ENCODE peak calls at places on chromosomes 6 and 20, in seven cellular contexts. One of them, this sample, is unnamed.

GRCh38 chr6:142246960-142247359 is 54.8 kb upstream of the ADGRG6 start:
- DNase-seq in activated naive CD8-positive, alpha-beta T cell treated with anti-CD3 and anti-CD28 coated beads, Interleukin-2, amount 50 U/mL, for 16 hours: no peak
- DNase-seq in stimulated activated CD4-positive, alpha-beta T cell treated with anti-CD3 and anti-CD28 coated beads, Interleukin-1b, Interleukin-23, amount 100 ng/mL, for 48 hours: no peak
- DNase-seq in activated naive CD4-positive, alpha-beta T cell: no peak
- DNase-seq in osteocyte: no peak
- DNase-seq in stimulated activated naive CD8-positive, alpha-beta T cell treated with anti-CD3 and anti-CD28 coated beads, Interleukin-15, Interleukin-2, amounts not matched to agents 100 U/mL and 50 U/mL, for 24 hours: no peak
- DNase-seq in ELR: no peak
- DNase-seq in this sample: no peak

GRCh38 chr6:79841577-79842381 is 105.6 kb downstream of the ELOVL4 start:
- DNase-seq in activated naive CD8-positive, alpha-beta T cell treated with anti-CD3 and anti-CD28 coated beads, Interleukin-2, amount 50 U/mL, for 16 hours: no peak
- DNase-seq in stimulated activated CD4-positive, alpha-beta T cell treated with anti-CD3 and anti-CD28 coated beads, Interleukin-1b, Interleukin-23, amount 100 ng/mL, for 48 hours: no peak
- DNase-seq in activated naive CD4-positive, alpha-beta T cell: no peak
- DNase-seq in osteocyte: no peak
- DNase-seq in stimulated activated naive CD8-positive, alpha-beta T cell treated with anti-CD3 and anti-CD28 coated beads, Interleukin-15, Interleukin-2, amounts not matched to agents 100 U/mL and 50 U/mL, for 24 hours: no peak
- DNase-seq in ELR: no peak
- DNase-seq in this sample: no peak

GRCh38 chr6:3326179-3326971 is 67.6 kb downstream of the PSMG4 start:
- DNase-seq in activated naive CD8-positive, alpha-beta T cell treated with anti-CD3 and anti-CD28 coated beads, Interleukin-2, amount 50 U/mL, for 16 hours: no peak
- DNase-seq in stimulated activated CD4-positive, alpha-beta T cell treated with anti-CD3 and anti-CD28 coated beads, Interleukin-1b, Interleukin-23, amount 100 ng/mL, for 48 hours: no peak
- DNase-seq in activated naive CD4-positive, alpha-beta T cell: no peak
- DNase-seq in osteocyte: no peak
- DNase-seq in stimulated activated naive CD8-positive, alpha-beta T cell treated with anti-CD3 and anti-CD28 coated beads, Interleukin-15, Interleukin-2, amounts not matched to agents 100 U/mL and 50 U/mL, for 24 hours: no peak
- DNase-seq in ELR: no peak
- DNase-seq in this sample: no peak

GRCh38 chr20:4613718-4614620 is 107.7 kb upstream of the PRND start:
- DNase-seq in activated naive CD8-positive, alpha-beta T cell treated with anti-CD3 and anti-CD28 coated beads, Interleukin-2, amount 50 U/mL, for 16 hours: peak; percentile 32
- DNase-seq in stimulated activated CD4-positive, alpha-beta T cell treated with anti-CD3 and anti-CD28 coated beads, Interleukin-1b, Interleukin-23, amount 100 ng/mL, for 48 hours: peak; percentile 62
- DNase-seq in activated naive CD4-positive, alpha-beta T cell: peak; percentile 7
- DNase-seq in osteocyte: no peak
- DNase-seq in stimulated activated naive CD8-positive, alpha-beta T cell treated with anti-CD3 and anti-CD28 coated beads, Interleukin-15, Interleukin-2, amounts not matched to agents 100 U/mL and 50 U/mL, for 24 hours: peak; percentile 63
- DNase-seq in ELR: peak; percentile 75
- DNase-seq in this sample: no peak

GRCh38 chr6:55898342-55898741 is 23.0 kb upstream of the BMP5 start:
- DNase-seq in activated naive CD8-positive, alpha-beta T cell treated with anti-CD3 and anti-CD28 coated beads, Interleukin-2, amount 50 U/mL, for 16 hours: no peak
- DNase-seq in stimulated activated CD4-positive, alpha-beta T cell treated with anti-CD3 and anti-CD28 coated beads, Interleukin-1b, Interleukin-23, amount 100 ng/mL, for 48 hours: no peak
- DNase-seq in activated naive CD4-positive, alpha-beta T cell: no peak
- DNase-seq in osteocyte: no peak
- DNase-seq in stimulated activated naive CD8-positive, alpha-beta T cell treated with anti-CD3 and anti-CD28 coated beads, Interleukin-15, Interleukin-2, amounts not matched to agents 100 U/mL and 50 U/mL, for 24 hours: no peak
- DNase-seq in ELR: peak; percentile 85
- DNase-seq in this sample: no peak

GRCh38 chr20:64177420-64177783 is 13.2 kb downstream of the MYT1 start:
- DNase-seq in activated naive CD8-positive, alpha-beta T cell treated with anti-CD3 and anti-CD28 coated beads, Interleukin-2, amount 50 U/mL, for 16 hours: no peak
- DNase-seq in stimulated activated CD4-positive, alpha-beta T cell treated with anti-CD3 and anti-CD28 coated beads, Interleukin-1b, Interleukin-23, amount 100 ng/mL, for 48 hours: no peak
- DNase-seq in activated naive CD4-positive, alpha-beta T cell: no peak
- DNase-seq in osteocyte: no peak
- DNase-seq in stimulated activated naive CD8-positive, alpha-beta T cell treated with anti-CD3 and anti-CD28 coated beads, Interleukin-15, Interleukin-2, amounts not matched to agents 100 U/mL and 50 U/mL, for 24 hours: no peak
- DNase-seq in ELR: no peak
- DNase-seq in this sample: no peak

GRCh38 chr6:43702522-43703440 is 15.2 kb upstream of the MRPS18A start:
- DNase-seq in activated naive CD8-positive, alpha-beta T cell treated with anti-CD3 and anti-CD28 coated beads, Interleukin-2, amount 50 U/mL, for 16 hours: no peak
- DNase-seq in stimulated activated CD4-positive, alpha-beta T cell treated with anti-CD3 and anti-CD28 coated beads, Interleukin-1b, Interleukin-23, amount 100 ng/mL, for 48 hours: peak; percentile 32
- DNase-seq in activated naive CD4-positive, alpha-beta T cell: no peak
- DNase-seq in osteocyte: peak; percentile 97
- DNase-seq in stimulated activated naive CD8-positive, alpha-beta T cell treated with anti-CD3 and anti-CD28 coated beads, Interleukin-15, Interleukin-2, amounts not matched to agents 100 U/mL and 50 U/mL, for 24 hours: peak; percentile 48
- DNase-seq in ELR: peak; percentile 93
- DNase-seq in this sample: no peak

GRCh38 chr6:52498538-52499017 is 78.3 kb downstream of the TRAM2 start:
- DNase-seq in activated naive CD8-positive, alpha-beta T cell treated with anti-CD3 and anti-CD28 coated beads, Interleukin-2, amount 50 U/mL, for 16 hours: no peak
- DNase-seq in stimulated activated CD4-positive, alpha-beta T cell treated with anti-CD3 and anti-CD28 coated beads, Interleukin-1b, Interleukin-23, amount 100 ng/mL, for 48 hours: no peak
- DNase-seq in activated naive CD4-positive, alpha-beta T cell: no peak
- DNase-seq in osteocyte: peak; percentile 56
- DNase-seq in stimulated activated naive CD8-positive, alpha-beta T cell treated with anti-CD3 and anti-CD28 coated beads, Interleukin-15, Interleukin-2, amounts not matched to agents 100 U/mL and 50 U/mL, for 24 hours: no peak
- DNase-seq in ELR: no peak
- DNase-seq in this sample: no peak

GRCh38 chr20:4626228-4626627 is 95.5 kb upstream of the PRND start:
- DNase-seq in activated naive CD8-positive, alpha-beta T cell treated with anti-CD3 and anti-CD28 coated beads, Interleukin-2, amount 50 U/mL, for 16 hours: no peak
- DNase-seq in stimulated activated CD4-positive, alpha-beta T cell treated with anti-CD3 and anti-CD28 coated beads, Interleukin-1b, Interleukin-23, amount 100 ng/mL, for 48 hours: no peak
- DNase-seq in activated naive CD4-positive, alpha-beta T cell: no peak
- DNase-seq in osteocyte: no peak
- DNase-seq in stimulated activated naive CD8-positive, alpha-beta T cell treated with anti-CD3 and anti-CD28 coated beads, Interleukin-15, Interleukin-2, amounts not matched to agents 100 U/mL and 50 U/mL, for 24 hours: no peak
- DNase-seq in ELR: no peak
- DNase-seq in this sample: no peak

GRCh38 chr6:99016355-99016754 is 68.6 kb upstream of the FBXL4 start:
- DNase-seq in activated naive CD8-positive, alpha-beta T cell treated with anti-CD3 and anti-CD28 coated beads, Interleukin-2, amount 50 U/mL, for 16 hours: no peak
- DNase-seq in stimulated activated CD4-positive, alpha-beta T cell treated with anti-CD3 and anti-CD28 coated beads, Interleukin-1b, Interleukin-23, amount 100 ng/mL, for 48 hours: no peak
- DNase-seq in activated naive CD4-positive, alpha-beta T cell: no peak
- DNase-seq in osteocyte: no peak
- DNase-seq in stimulated activated naive CD8-positive, alpha-beta T cell treated with anti-CD3 and anti-CD28 coated beads, Interleukin-15, Interleukin-2, amounts not matched to agents 100 U/mL and 50 U/mL, for 24 hours: no peak
- DNase-seq in ELR: peak; percentile 76
- DNase-seq in this sample: no peak

GRCh38 chr6:26045046-26045938 is 41.9 kb upstream of the HFE start:
- DNase-seq in activated naive CD8-positive, alpha-beta T cell treated with anti-CD3 and anti-CD28 coated beads, Interleukin-2, amount 50 U/mL, for 16 hours: no peak
- DNase-seq in stimulated activated CD4-positive, alpha-beta T cell treated with anti-CD3 and anti-CD28 coated beads, Interleukin-1b, Interleukin-23, amount 100 ng/mL, for 48 hours: peak; percentile 77
- DNase-seq in activated naive CD4-positive, alpha-beta T cell: no peak
- DNase-seq in osteocyte: no peak
- DNase-seq in stimulated activated naive CD8-positive, alpha-beta T cell treated with anti-CD3 and anti-CD28 coated beads, Interleukin-15, Interleukin-2, amounts not matched to agents 100 U/mL and 50 U/mL, for 24 hours: peak; percentile 77
- DNase-seq in ELR: peak; percentile 98
- DNase-seq in this sample: peak; percentile 94

GRCh38 chr6:141153563-141153962 is 979.2 kb upstream of the GJE1 start:
- DNase-seq in activated naive CD8-positive, alpha-beta T cell treated with anti-CD3 and anti-CD28 coated beads, Interleukin-2, amount 50 U/mL, for 16 hours: no peak
- DNase-seq in stimulated activated CD4-positive, alpha-beta T cell treated with anti-CD3 and anti-CD28 coated beads, Interleukin-1b, Interleukin-23, amount 100 ng/mL, for 48 hours: no peak
- DNase-seq in activated naive CD4-positive, alpha-beta T cell: no peak
- DNase-seq in osteocyte: no peak
- DNase-seq in stimulated activated naive CD8-positive, alpha-beta T cell treated with anti-CD3 and anti-CD28 coated beads, Interleukin-15, Interleukin-2, amounts not matched to agents 100 U/mL and 50 U/mL, for 24 hours: no peak
- DNase-seq in ELR: no peak
- DNase-seq in this sample: no peak

GRCh38 chr6:139443226-139444112 is 69.0 kb upstream of the CITED2 start:
- DNase-seq in activated naive CD8-positive, alpha-beta T cell treated with anti-CD3 and anti-CD28 coated beads, Interleukin-2, amount 50 U/mL, for 16 hours: no peak
- DNase-seq in stimulated activated CD4-positive, alpha-beta T cell treated with anti-CD3 and anti-CD28 coated beads, Interleukin-1b, Interleukin-23, amount 100 ng/mL, for 48 hours: no peak
- DNase-seq in activated naive CD4-positive, alpha-beta T cell: no peak
- DNase-seq in osteocyte: no peak
- DNase-seq in stimulated activated naive CD8-positive, alpha-beta T cell treated with anti-CD3 and anti-CD28 coated beads, Interleukin-15, Interleukin-2, amounts not matched to agents 100 U/mL and 50 U/mL, for 24 hours: no peak
- DNase-seq in ELR: no peak
- DNase-seq in this sample: no peak

GRCh38 chr20:10309326-10309725 is 90.7 kb downstream of the SNAP25 start:
- DNase-seq in activated naive CD8-positive, alpha-beta T cell treated with anti-CD3 and anti-CD28 coated beads, Interleukin-2, amount 50 U/mL, for 16 hours: no peak
- DNase-seq in stimulated activated CD4-positive, alpha-beta T cell treated with anti-CD3 and anti-CD28 coated beads, Interleukin-1b, Interleukin-23, amount 100 ng/mL, for 48 hours: no peak
- DNase-seq in activated naive CD4-positive, alpha-beta T cell: no peak
- DNase-seq in osteocyte: no peak
- DNase-seq in stimulated activated naive CD8-positive, alpha-beta T cell treated with anti-CD3 and anti-CD28 coated beads, Interleukin-15, Interleukin-2, amounts not matched to agents 100 U/mL and 50 U/mL, for 24 hours: no peak
- DNase-seq in ELR: peak; percentile 97
- DNase-seq in this sample: no peak

GRCh38 chr20:48215536-48215935 is 430.3 kb upstream of the SULF2 start:
- DNase-seq in activated naive CD8-positive, alpha-beta T cell treated with anti-CD3 and anti-CD28 coated beads, Interleukin-2, amount 50 U/mL, for 16 hours: no peak
- DNase-seq in stimulated activated CD4-positive, alpha-beta T cell treated with anti-CD3 and anti-CD28 coated beads, Interleukin-1b, Interleukin-23, amount 100 ng/mL, for 48 hours: no peak
- DNase-seq in activated naive CD4-positive, alpha-beta T cell: no peak
- DNase-seq in osteocyte: no peak
- DNase-seq in stimulated activated naive CD8-positive, alpha-beta T cell treated with anti-CD3 and anti-CD28 coated beads, Interleukin-15, Interleukin-2, amounts not matched to agents 100 U/mL and 50 U/mL, for 24 hours: no peak
- DNase-seq in ELR: no peak
- DNase-seq in this sample: no peak

GRCh38 chr20:62931464-62931863 is 5.2 kb upstream of the DIDO1 start:
- DNase-seq in activated naive CD8-positive, alpha-beta T cell treated with anti-CD3 and anti-CD28 coated beads, Interleukin-2, amount 50 U/mL, for 16 hours: no peak
- DNase-seq in stimulated activated CD4-positive, alpha-beta T cell treated with anti-CD3 and anti-CD28 coated beads, Interleukin-1b, Interleukin-23, amount 100 ng/mL, for 48 hours: no peak
- DNase-seq in activated naive CD4-positive, alpha-beta T cell: no peak
- DNase-seq in osteocyte: no peak
- DNase-seq in stimulated activated naive CD8-positive, alpha-beta T cell treated with anti-CD3 and anti-CD28 coated beads, Interleukin-15, Interleukin-2, amounts not matched to agents 100 U/mL and 50 U/mL, for 24 hours: no peak
- DNase-seq in ELR: no peak
- DNase-seq in this sample: no peak

GRCh38 chr6:37607949-37608348 is 89.7 kb downstream of the MDGA1 start:
- DNase-seq in activated naive CD8-positive, alpha-beta T cell treated with anti-CD3 and anti-CD28 coated beads, Interleukin-2, amount 50 U/mL, for 16 hours: no peak
- DNase-seq in stimulated activated CD4-positive, alpha-beta T cell treated with anti-CD3 and anti-CD28 coated beads, Interleukin-1b, Interleukin-23, amount 100 ng/mL, for 48 hours: no peak
- DNase-seq in activated naive CD4-positive, alpha-beta T cell: no peak
- DNase-seq in osteocyte: no peak
- DNase-seq in stimulated activated naive CD8-positive, alpha-beta T cell treated with anti-CD3 and anti-CD28 coated beads, Interleukin-15, Interleukin-2, amounts not matched to agents 100 U/mL and 50 U/mL, for 24 hours: no peak
- DNase-seq in ELR: peak; percentile 70
- DNase-seq in this sample: no peak

GRCh38 chr6:150336299-150336698 is 32.5 kb upstream of the IYD start:
- DNase-seq in activated naive CD8-positive, alpha-beta T cell treated with anti-CD3 and anti-CD28 coated beads, Interleukin-2, amount 50 U/mL, for 16 hours: no peak
- DNase-seq in stimulated activated CD4-positive, alpha-beta T cell treated with anti-CD3 and anti-CD28 coated beads, Interleukin-1b, Interleukin-23, amount 100 ng/mL, for 48 hours: no peak
- DNase-seq in activated naive CD4-positive, alpha-beta T cell: no peak
- DNase-seq in osteocyte: no peak
- DNase-seq in stimulated activated naive CD8-positive, alpha-beta T cell treated with anti-CD3 and anti-CD28 coated beads, Interleukin-15, Interleukin-2, amounts not matched to agents 100 U/mL and 50 U/mL, for 24 hours: no peak
- DNase-seq in ELR: peak; percentile 16
- DNase-seq in this sample: no peak

GRCh38 chr6:24708612-24709011 is 10.3 kb downstream of the C6orf62 start:
- DNase-seq in activated naive CD8-positive, alpha-beta T cell treated with anti-CD3 and anti-CD28 coated beads, Interleukin-2, amount 50 U/mL, for 16 hours: no peak
- DNase-seq in stimulated activated CD4-positive, alpha-beta T cell treated with anti-CD3 and anti-CD28 coated beads, Interleukin-1b, Interleukin-23, amount 100 ng/mL, for 48 hours: no peak
- DNase-seq in activated naive CD4-positive, alpha-beta T cell: no peak
- DNase-seq in osteocyte: no peak
- DNase-seq in stimulated activated naive CD8-positive, alpha-beta T cell treated with anti-CD3 and anti-CD28 coated beads, Interleukin-15, Interleukin-2, amounts not matched to agents 100 U/mL and 50 U/mL, for 24 hours: no peak
- DNase-seq in ELR: no peak
- DNase-seq in this sample: no peak

GRCh38 chr20:22414354-22414753 is 170.0 kb downstream of the FOXA2 start:
- DNase-seq in activated naive CD8-positive, alpha-beta T cell treated with anti-CD3 and anti-CD28 coated beads, Interleukin-2, amount 50 U/mL, for 16 hours: no peak
- DNase-seq in stimulated activated CD4-positive, alpha-beta T cell treated with anti-CD3 and anti-CD28 coated beads, Interleukin-1b, Interleukin-23, amount 100 ng/mL, for 48 hours: no peak
- DNase-seq in activated naive CD4-positive, alpha-beta T cell: no peak
- DNase-seq in osteocyte: no peak
- DNase-seq in stimulated activated naive CD8-positive, alpha-beta T cell treated with anti-CD3 and anti-CD28 coated beads, Interleukin-15, Interleukin-2, amounts not matched to agents 100 U/mL and 50 U/mL, for 24 hours: no peak
- DNase-seq in ELR: no peak
- DNase-seq in this sample: no peak